ENCODE peak calls at places on chromosome X, in ten cellular contexts. B, E, R, G, J, X, V, I, N and Y are unnamed samples. For H3K79me2 and H4K20me1, the result is how much of the 10 kb centered on the place peaks cover.

GRCh38 chrX:14777484-14777883 is 95.4 kb downstream of the FANCB start:
- DNase-seq in N (no peak), J (peak), E (peak), V (no peak), B (no peak), I (no peak), R (no peak), G (peak), X (no peak), Y (no peak)

GRCh38 chrX:84168095-84168494 is 19.9 kb downstream of the RPS6KA6 start:
- DNase-seq in V (no peak), N (no peak), X (no peak), G (peak), E (peak), B (no peak), R (no peak), I (no peak), J (peak), Y (no peak)

GRCh38 chrX:66021407-66021757 is 18.5 kb downstream of the VSIG4 start:
- DNase-seq in N (no peak), R (no peak), J (no peak), X (no peak), E (no peak), V (no peak), I (no peak), G (no peak), B (no peak), Y (no peak)

GRCh38 chrX:45172890-45173289 is 27.8 kb downstream of the DIPK2B start:
- DNase-seq in I (no peak), N (peak), J (peak), R (no peak), X (peak), B (peak), E (peak), G (peak), V (no peak), Y (peak)

GRCh38 chrX:84188320-84188834 is 378 bp upstream of the RPS6KA6 start:
- DNase-seq in J (peak), X (peak), V (peak), B (no peak), E (peak), I (peak), N (peak), G (peak), R (peak), Y (no peak)

GRCh38 chrX:148647666-148648065 is 147.2 kb downstream of the AFF2 start:
- DNase-seq in N (no peak), J (no peak), V (no peak), E (no peak), B (no peak), R (no peak), I (no peak), G (no peak), X (no peak), Y (no peak)

GRCh38 chrX:41259516-41259915 is 74.4 kb upstream of the DDX3X start:
- DNase-seq in I (peak), X (no peak), G (peak), V (no peak), N (peak), R (no peak), J (no peak), B (no peak), E (no peak), Y (no peak)

GRCh38 chrX:68710870-68711576 is 63.6 kb downstream of the STARD8 start:
- DNase-seq in G (peak), I (peak), J (peak), R (peak), N (peak), X (peak), B (peak), E (peak), V (peak), Y (peak)

GRCh38 chrX:44239036-44239435 is 104.4 kb downstream of the EFHC2 start:
- DNase-seq in N (no peak), G (no peak), I (no peak), V (no peak), J (no peak), B (no peak), E (no peak), R (no peak), X (no peak), Y (no peak)

GRCh38 chrX:9433596-9433995 is 31.3 kb upstream of the TBL1X start:
- DNase-seq in V (no peak), J (no peak), B (no peak), E (no peak), R (no peak), N (no peak), I (no peak), X (no peak), G (peak), Y (no peak)

DNA sequence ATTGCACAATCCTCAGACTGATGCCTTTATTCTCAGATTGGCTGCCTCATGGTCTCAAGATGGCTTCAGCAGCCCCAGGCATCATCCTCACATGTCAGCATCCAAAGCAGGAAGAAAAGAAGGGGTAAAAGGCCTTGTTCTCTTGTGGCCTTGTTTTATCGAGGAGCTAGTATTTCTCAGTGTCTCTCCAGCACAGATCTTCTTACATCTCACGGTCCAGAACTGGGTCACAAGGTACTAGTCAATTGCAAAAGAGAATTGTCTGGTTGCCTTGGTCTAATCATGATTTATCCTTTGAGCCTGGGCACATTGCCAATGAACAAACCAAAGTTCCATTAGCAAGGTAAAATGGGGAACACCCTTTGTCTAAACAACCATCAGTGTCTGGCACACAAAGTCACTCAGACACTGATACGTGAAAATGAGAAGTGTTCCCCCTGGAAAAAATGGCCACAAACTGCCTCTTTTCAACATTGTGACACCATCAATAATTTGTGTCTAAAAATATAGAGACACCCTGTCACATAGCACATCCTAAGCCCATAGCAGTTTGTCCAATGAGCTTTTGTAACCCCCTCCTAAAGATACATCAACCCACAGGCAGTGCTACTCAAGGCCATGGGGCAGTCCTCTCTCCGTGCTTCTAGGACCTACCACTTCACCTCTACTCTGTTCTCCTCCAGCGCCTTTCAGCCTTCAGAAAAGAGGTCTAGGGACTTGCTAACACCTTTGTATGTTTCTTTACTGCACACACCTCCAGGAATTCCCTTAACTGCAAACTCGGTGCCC is 534.4 kb downstream of the MID1IP1 start:
- DNase-seq in I (no peak), B (no peak), N (no peak), R (no peak), X (peak), E (no peak), V (no peak), G (no peak), J (no peak), Y (no peak)
- H3K79me2 ChIP-seq in I (under half), B (under half), N (under half), R (under half), X (under half), E (under half), V (under half), G (under half), J (under half), Y (under half)

GRCh38 chrX:153771261-153771681 is 7.2 kb downstream of the PLXNB3 start:
- DNase-seq in I (peak), X (no peak), R (no peak), J (no peak), B (no peak), N (no peak), V (no peak), G (no peak), E (no peak), Y (no peak)
- H4K20me1 ChIP-seq in I (under half), X (under half), R (under half), J (under half), B (under half), N (under half), V (under half), G (under half), E (under half), Y (under half)

DNA sequence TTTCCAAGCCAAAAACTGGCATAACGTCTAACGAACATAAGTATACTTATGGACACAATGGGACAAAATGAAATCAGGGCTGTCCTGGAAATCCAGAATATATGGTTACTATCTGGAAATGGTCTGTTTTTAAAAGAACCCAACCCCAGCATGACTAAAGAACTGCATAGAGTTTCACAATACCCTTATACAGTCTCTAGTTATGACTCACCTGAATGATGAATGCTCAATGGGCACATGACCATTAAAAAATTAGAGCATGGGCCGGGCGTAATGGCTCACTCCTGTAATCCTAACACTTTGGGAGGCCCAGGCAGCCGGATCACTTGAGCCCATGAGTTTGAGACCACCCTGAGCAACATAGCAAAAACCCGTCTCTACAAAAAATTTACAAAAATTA is 31.8 kb downstream of the AMMECR1 start:
- DNase-seq in N (no peak), I (no peak), R (no peak), X (peak), G (peak), J (peak), E (peak), B (peak), V (no peak), Y (peak)
- H3K79me2 ChIP-seq in N (under half), I (under half), R (under half), X (under half), G (under half), J (half or more), E (half or more), B (under half), V (under half), Y (under half)

GRCh38 chrX:137982791-137983190 is 416.9 kb downstream of the ZIC3 start:
- DNase-seq in I (no peak), N (no peak), X (no peak), B (no peak), E (no peak), V (no peak), R (no peak), J (no peak), G (no peak), Y (no peak)

DNA sequence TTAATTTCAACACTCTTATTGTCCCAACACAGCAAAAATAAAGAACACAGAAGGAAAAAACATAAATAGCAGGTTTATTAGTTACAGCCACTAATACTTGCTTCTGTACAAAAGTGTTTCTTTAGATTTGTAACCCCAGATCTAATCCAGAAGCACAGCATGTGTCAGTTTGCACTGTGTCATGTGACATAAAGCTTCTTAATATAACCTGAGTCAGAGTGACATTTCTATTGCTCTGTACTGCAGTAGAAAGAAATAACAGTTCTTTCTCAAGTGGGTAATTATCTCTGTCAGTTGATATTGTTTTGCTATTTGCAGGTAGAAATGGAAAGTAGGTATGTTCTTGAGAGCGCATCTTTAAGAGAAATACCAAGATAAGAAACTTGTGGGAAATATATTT is 422.5 kb downstream of the ZIC3 start:
- DNase-seq in J (no peak), X (no peak), G (no peak), B (no peak), V (no peak), E (no peak), I (no peak), N (no peak), R (no peak), Y (no peak)
- H4K20me1 ChIP-seq in J (under half), X (under half), G (under half), B (under half), V (under half), E (under half), I (under half), N (under half), R (under half), Y (under half)

GRCh38 chrX:154036513-154036912 is 16.8 kb upstream of the IRAK1 start:
- DNase-seq in R (peak), J (no peak), V (peak), G (no peak), E (no peak), X (no peak), B (no peak), N (peak), I (no peak), Y (no peak)

GRCh38 chrX:154040863-154041262 is 21.2 kb upstream of the IRAK1 start:
- DNase-seq in G (no peak), I (no peak), N (no peak), R (no peak), X (no peak), E (no peak), B (no peak), J (no peak), V (no peak), Y (no peak)

GRCh38 chrX:154039577-154039976 is 19.9 kb upstream of the IRAK1 start:
- DNase-seq in V (no peak), E (no peak), R (no peak), I (no peak), B (no peak), J (no peak), G (no peak), N (no peak), X (no peak), Y (no peak)

GRCh38 chrX:154040307-154040756 is 20.6 kb upstream of the IRAK1 start:
- DNase-seq in E (peak), V (no peak), J (peak), N (no peak), X (peak), B (no peak), G (peak), I (no peak), R (no peak), Y (no peak)

DNA sequence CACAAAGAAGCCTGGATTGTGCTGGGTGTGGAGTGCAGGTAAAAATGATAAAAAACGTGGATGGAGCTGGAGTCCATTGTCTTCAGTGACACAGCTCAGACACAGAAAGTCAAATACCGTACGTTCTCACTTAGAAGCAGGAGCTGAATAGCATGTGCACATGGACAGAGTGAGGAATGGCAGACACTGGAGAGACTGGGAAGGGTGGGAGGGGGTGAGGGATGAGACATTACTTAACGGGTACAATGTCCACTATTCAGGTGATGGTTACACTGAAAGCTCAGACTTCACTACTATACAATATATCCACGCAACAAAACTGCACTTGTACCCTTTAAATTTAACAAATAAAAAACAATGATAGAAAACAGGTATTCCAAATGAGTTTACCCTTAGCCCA is 18.1 kb upstream of the IRAK1 start:
- DNase-seq in N (no peak), B (no peak), I (no peak), G (no peak), E (no peak), X (no peak), V (no peak), J (no peak), R (no peak), Y (no peak)
- H3K79me2 ChIP-seq in N (under half), B (under half), I (half or more), G (under half), E (under half), X (under half), V (under half), J (half or more), R (under half), Y (under half)

GRCh38 chrX:310621-311155 is 7.9 kb downstream of the GTPBP6 start:
- DNase-seq in G (no peak), N (no peak), I (peak), B (no peak), R (no peak), V (no peak), X (no peak), E (no peak), J (no peak), Y (no peak)
- H4K20me1 ChIP-seq in G (under half), N (under half), I (under half), B (under half), R (under half), V (under half), X (under half), E (under half), J (under half), Y (under half)

GRCh38 chrX:11423362-11423818 is 130.2 kb downstream of the AMELX start:
- DNase-seq in I (no peak), R (no peak), E (peak), B (no peak), N (no peak), J (peak), V (no peak), X (no peak), G (peak), Y (no peak)
- H3K79me2 ChIP-seq in I (under half), R (under half), E (under half), B (under half), N (under half), J (under half), V (under half), X (under half), G (under half), Y (under half)

DNA sequence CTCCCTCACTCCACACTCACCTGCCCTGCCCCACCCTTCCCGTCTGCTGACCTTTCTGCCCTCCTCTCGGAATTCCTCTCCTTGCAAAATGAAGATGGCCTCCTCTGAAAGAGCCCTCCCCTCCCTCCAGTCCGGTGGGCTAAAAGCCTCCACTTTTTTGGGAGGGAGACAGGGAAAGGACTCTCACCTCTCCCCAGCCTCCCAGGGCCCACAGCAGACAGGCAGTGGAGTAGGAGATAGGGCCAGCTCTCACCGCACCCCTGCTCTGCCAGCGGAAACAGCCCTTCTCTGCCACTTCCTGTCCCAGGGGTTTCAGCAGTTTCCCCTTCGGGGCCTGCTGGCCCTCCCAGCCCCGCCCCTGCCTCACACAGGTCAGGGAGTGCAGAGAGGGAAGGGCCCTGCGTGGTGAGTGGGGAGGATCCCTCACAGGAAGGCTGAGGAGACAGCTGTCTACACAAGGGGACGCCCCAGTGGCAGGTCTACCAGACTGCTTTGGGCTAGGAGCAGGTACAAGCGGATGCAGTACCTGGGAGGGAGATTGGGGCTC is 18.2 kb downstream of the ELF4 start:
- DNase-seq in G (no peak), E (no peak), X (peak), B (no peak), R (no peak), N (peak), I (no peak), J (no peak), V (no peak), Y (no peak)
- H4K20me1 ChIP-seq in G (under half), E (under half), X (under half), B (under half), R (under half), N (under half), I (under half), J (under half), V (under half), Y (under half)